ENCODE peak calls at places on chromosomes 4 and X, in four cellular contexts. O is tibial artery; P is D721Med; Y is CD8-positive, alpha-beta T cell. B is an unnamed sample.

GRCh38 chr4:85658766-85659439 is 184.0 kb downstream of the ARHGAP24 start:
- DNase-seq in O (no peak), P (no peak), Y (no peak), B (no peak)

GRCh38 chr4:7769308-7769841 is 170.3 kb downstream of the AFAP1 start:
- DNase-seq in O (peak; percentile 33), P (no peak), Y (no peak), B (no peak)

GRCh38 chrX:134377537-134377936 is 82.4 kb upstream of the HPRT1 start:
- DNase-seq in O (no peak), P (no peak), Y (no peak), B (no peak)

GRCh38 chr4:165560941-165561340 is 182.1 kb downstream of the CPE start:
- DNase-seq in O (no peak), P (no peak), Y (no peak), B (no peak)

GRCh38 chrX:97102938-97103337 is 219.2 kb downstream of the RPA4 start:
- DNase-seq in O (no peak), P (no peak), Y (no peak), B (no peak)

GRCh38 chr4:3241905-3242304 is 7.1 kb upstream of the MSANTD1 start:
- DNase-seq in O (no peak), P (no peak), Y (no peak), B (no peak)

GRCh38 chr4:121989715-121990114 is 37.9 kb upstream of the TRPC3 start:
- DNase-seq in O (no peak), P (no peak), Y (no peak), B (peak; percentile 29)

GRCh38 chr4:86967061-86967460 is 32.2 kb downstream of the AFF1 start:
- DNase-seq in O (no peak), P (no peak), Y (no peak), B (no peak)

GRCh38 chrX:40476958-40477357 is 103.8 kb upstream of the ATP6AP2 start:
- DNase-seq in O (no peak), P (no peak), Y (no peak), B (no peak)

GRCh38 chr4:138867404-138867803 is 148.2 kb upstream of the NOCT start:
- DNase-seq in O (no peak), P (no peak), Y (no peak), B (no peak)

GRCh38 chrX:12360991-12361598 is 222.8 kb downstream of the FRMPD4 start:
- DNase-seq in O (no peak), P (no peak), Y (no peak), B (no peak)

GRCh38 chrX:53435997-53436396 is 1.8 kb upstream of the HSD17B10 start:
- DNase-seq in O (no peak), P (no peak), Y (peak; percentile 65), B (peak; percentile 50)

GRCh38 chrX:86241547-86241946 is 93.3 kb downstream of the DACH2 start:
- DNase-seq in O (no peak), P (no peak), Y (no peak), B (no peak)

GRCh38 chr4:632926-633325 is 7.6 kb downstream of the PDE6B start:
- DNase-seq in O (peak; percentile 25), P (no peak), Y (no peak), B (no peak)

GRCh38 chr4:10879411-10880110 is 195.0 kb upstream of the CLNK start:
- DNase-seq in O (no peak), P (no peak), Y (no peak), B (no peak)

DNA sequence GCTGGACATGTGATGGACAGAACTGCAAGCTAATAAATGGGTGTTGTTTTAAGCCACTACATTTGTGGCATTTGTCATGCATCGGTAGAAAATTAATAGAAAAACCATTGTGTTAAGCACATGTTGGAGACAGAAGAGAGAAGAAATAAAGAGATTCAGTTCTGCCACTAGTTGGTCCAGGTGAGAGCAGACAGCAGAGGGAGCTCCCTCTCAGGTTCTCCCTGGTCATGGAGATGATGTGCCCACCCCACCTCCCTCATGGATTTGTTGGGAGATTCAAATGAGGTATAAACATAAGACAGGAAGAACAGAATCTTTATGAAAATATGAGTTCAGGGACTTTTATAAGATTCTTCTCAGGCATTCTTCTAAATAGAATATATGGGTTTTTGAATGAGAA is 36.8 kb upstream of the OCIAD2 start:
- DNase-seq in O (no peak), P (no peak), Y (no peak), B (no peak)
- TF ChIP-seq CTCF in O (no peak), P (peak; percentile 36), Y (no peak), B (peak; percentile 52)

DNA sequence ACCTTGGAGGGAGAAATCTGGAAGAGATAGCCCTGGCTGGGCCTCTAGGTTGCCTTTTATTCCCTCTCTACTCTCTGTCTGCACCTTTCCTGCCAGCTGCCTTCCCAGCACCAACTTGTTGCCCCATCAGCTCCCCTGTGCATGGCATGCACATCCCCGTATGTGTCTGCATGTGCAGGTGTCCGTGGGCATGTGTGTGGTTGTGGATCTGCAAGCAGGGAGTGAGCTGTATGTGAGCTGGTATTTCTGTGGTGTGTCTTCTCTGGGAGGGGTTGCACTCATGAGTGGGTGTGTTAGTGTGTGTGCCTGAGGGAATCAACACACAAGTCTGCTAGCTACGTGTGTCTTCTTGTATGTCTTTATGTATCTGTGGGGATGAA is 9.9 kb downstream of the L1CAM start:
- DNase-seq in O (no peak), P (no peak), Y (no peak), B (no peak)
- TF ChIP-seq CTCF in O (no peak), P (no peak), Y (no peak), B (no peak)

GRCh38 chr4:21664355-21664754 is 284.2 kb downstream of the KCNIP4 start:
- DNase-seq in O (no peak), P (no peak), Y (no peak), B (no peak)
- TF ChIP-seq CTCF in O (no peak), P (no peak), Y (no peak), B (no peak)

DNA sequence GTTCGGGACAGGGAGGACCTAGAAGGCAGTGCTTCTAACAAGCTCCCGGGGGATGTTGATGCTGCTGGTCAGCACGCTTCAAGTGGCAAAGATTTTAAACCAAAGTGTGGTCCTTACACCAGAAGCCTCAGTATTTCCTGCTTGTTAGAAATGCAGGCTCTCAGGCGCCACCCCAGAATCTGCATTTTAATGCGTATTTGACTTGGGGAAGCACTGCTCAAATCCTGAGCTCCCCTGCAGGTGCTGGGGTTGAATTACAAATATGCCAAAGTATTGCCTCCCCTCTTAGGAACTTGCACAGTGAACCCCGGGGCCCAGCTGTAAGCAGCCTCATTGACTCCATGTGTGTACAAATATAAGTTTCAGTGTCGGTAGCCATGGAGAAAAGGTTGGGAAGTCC is 70.8 kb upstream of the RAI2 start:
- DNase-seq in O (no peak), P (no peak), Y (no peak), B (no peak)
- TF ChIP-seq CTCF in O (no peak), P (no peak), Y (no peak), B (no peak)

GRCh38 chr4:133147922-133148689 is 988 bp upstream of the PCDH10 start:
- DNase-seq in O (peak; percentile 67), P (peak; percentile 21), Y (no peak), B (no peak)
- TF ChIP-seq CTCF in O (no peak), P (no peak), Y (no peak), B (peak; percentile 40)

DNA sequence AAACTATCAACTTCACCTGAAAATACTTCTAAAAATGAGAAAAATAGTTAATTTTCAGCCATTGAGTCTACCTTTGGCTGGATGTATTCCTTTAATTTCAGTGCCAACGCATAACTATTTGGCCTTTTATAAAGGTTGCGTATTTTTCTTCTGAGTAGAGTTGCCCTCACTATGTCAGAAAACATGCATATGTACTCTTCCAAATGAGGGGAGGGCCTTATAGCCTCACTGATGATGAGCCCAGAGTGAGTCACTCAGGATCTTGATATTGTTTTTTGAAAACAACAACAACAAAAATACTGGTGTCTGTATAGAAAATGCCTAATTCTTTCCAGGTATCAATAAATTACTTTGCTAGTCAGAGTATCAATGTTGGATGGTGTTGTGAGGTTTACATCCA is 349.3 kb downstream of the FBXO8 start:
- DNase-seq in O (no peak), P (no peak), Y (no peak), B (no peak)
- TF ChIP-seq CTCF in O (no peak), P (no peak), Y (no peak), B (no peak)

GRCh38 chrX:154121961-154122360 is 22.1 kb upstream of the OPN1LW start:
- DNase-seq in O (no peak), P (no peak), Y (no peak), B (no peak)

GRCh38 chrX:154125356-154126040 is 18.5 kb upstream of the OPN1LW start:
- DNase-seq in O (no peak), P (no peak), Y (no peak), B (no peak)

GRCh38 chrX:154121207-154121606 is 22.8 kb upstream of the OPN1LW start:
- DNase-seq in O (no peak), P (no peak), Y (no peak), B (no peak)

GRCh38 chrX:154123241-154124219 is 20.5 kb upstream of the OPN1LW start:
- DNase-seq in O (no peak), P (no peak), Y (peak; percentile 28), B (no peak)

GRCh38 chrX:154126101-154126500 is 17.9 kb upstream of the OPN1LW start:
- DNase-seq in O (no peak), P (no peak), Y (no peak), B (no peak)
- TF ChIP-seq CTCF in O (no peak), P (no peak), Y (no peak), B (no peak)